ENCODE peak calls at places on chromosome 5, in five cellular contexts. V is neuronal stem cell, I is H9, P is H1, Q is mesenchymal stem cell. O is an unnamed sample.

GRCh38 chr5:17918373-17919104 is 284.3 kb downstream of the TAF11L14 start:
- DNase-seq in V (no peak), I (peak), P (peak), Q (no peak), O (no peak)

GRCh38 chr5:145718956-145719355 is 116.2 kb downstream of the PRELID2 start:
- DNase-seq in V (no peak), I (no peak), P (no peak), Q (peak), O (peak)

GRCh38 chr5:138929571-138929955 is 54.4 kb upstream of the LRRTM2 start:
- DNase-seq in V (no peak), I (no peak), P (no peak), Q (no peak), O (no peak)

GRCh38 chr5:178074266-178074952 is 38.9 kb upstream of the N4BP3 start:
- DNase-seq in V (no peak), I (no peak), P (no peak), Q (no peak), O (no peak)

GRCh38 chr5:152689275-152689711 is 284.2 kb upstream of the NMUR2 start:
- DNase-seq in V (no peak), I (peak), P (no peak), Q (no peak), O (no peak)

GRCh38 chr5:17928571-17928970 is 294.3 kb downstream of the TAF11L14 start:
- DNase-seq in V (no peak), I (no peak), P (no peak), Q (no peak), O (no peak)

GRCh38 chr5:123597018-123597417 is 85.0 kb downstream of the CSNK1G3 start:
- DNase-seq in V (no peak), I (no peak), P (no peak), Q (no peak), O (no peak)

GRCh38 chr5:52725065-52725746 is 62.5 kb upstream of the ITGA1 start:
- DNase-seq in V (no peak), I (no peak), P (no peak), Q (peak), O (peak)

GRCh38 chr5:158642852-158643251 is 456.9 kb downstream of the EBF1 start:
- DNase-seq in V (no peak), I (no peak), P (no peak), Q (no peak), O (no peak)

GRCh38 chr5:141617682-141618029 is 1.1 kb downstream of the DIAPH1 start:
- DNase-seq in V (no peak), I (no peak), P (no peak), Q (peak), O (no peak)

GRCh38 chr5:83029912-83030311 is 47.3 kb downstream of the TMEM167A start:
- DNase-seq in V (no peak), I (no peak), P (no peak), Q (peak), O (peak)

GRCh38 chr5:170275376-170275994 is 22.1 kb downstream of the LCP2 start:
- DNase-seq in V (no peak), I (no peak), P (no peak), Q (no peak), O (no peak)

GRCh38 chr5:4976918-4977317 is 163.2 kb upstream of the ADAMTS16 start:
- DNase-seq in V (no peak), I (no peak), P (no peak), Q (no peak), O (no peak)

GRCh38 chr5:88727705-88728313 is 155.2 kb downstream of the MEF2C start:
- DNase-seq in V (no peak), I (no peak), P (no peak), Q (peak), O (peak)

GRCh38 chr5:22431406-22431805 is 421.7 kb downstream of the CDH12 start:
- DNase-seq in V (no peak), I (no peak), P (no peak), Q (no peak), O (no peak)

GRCh38 chr5:74608754-74609576 is 31.6 kb downstream of the ENC1 start:
- DNase-seq in V (no peak), I (no peak), P (no peak), Q (no peak), O (peak)

GRCh38 chr5:107594253-107595045 is 76.3 kb downstream of the EFNA5 start:
- DNase-seq in V (no peak), I (no peak), P (no peak), Q (no peak), O (no peak)

GRCh38 chr5:175889910-175890684 is 18.7 kb downstream of the CPLX2 start:
- DNase-seq in V (no peak), I (no peak), P (no peak), Q (no peak), O (peak)

GRCh38 chr5:159877894-159878448 is 38.3 kb upstream of the ADRA1B start:
- DNase-seq in V (no peak), I (no peak), P (no peak), Q (no peak), O (no peak)

GRCh38 chr5:133230823-133231578 is 179.2 kb downstream of the HSPA4 start:
- DNase-seq in V (no peak), I (no peak), P (no peak), Q (no peak), O (no peak)

GRCh38 chr5:33494476-33494875 is 53.7 kb downstream of the TARS1 start:
- DNase-seq in V (no peak), I (no peak), P (no peak), Q (no peak), O (no peak)

GRCh38 chr5:181222630-181223040 is 446 bp upstream of the TRIM41 start:
- DNase-seq in V (no peak), I (no peak), P (no peak), Q (peak), O (no peak)
- H4K8ac ChIP-seq in V (no peak), I (no peak), P (no peak), Q (peak), O (peak)

GRCh38 chr5:179288809-179289185 is 56.5 kb downstream of the ADAMTS2 start:
- DNase-seq in V (no peak), I (no peak), P (no peak), Q (no peak), O (no peak)
- H2BK120ac ChIP-seq in V (peak), I (no peak), P (no peak), Q (no peak), O (no peak)

GRCh38 chr5:76547242-76547890 is 75.8 kb downstream of the F2RL2 start:
- DNase-seq in V (no peak), I (no peak), P (no peak), Q (peak), O (no peak)

GRCh38 chr5:76548525-76549229 is 74.5 kb downstream of the F2RL2 start:
- DNase-seq in V (no peak), I (no peak), P (no peak), Q (no peak), O (no peak)

GRCh38 chr5:76545184-76545583 is 78.0 kb downstream of the F2RL2 start:
- DNase-seq in V (no peak), I (no peak), P (no peak), Q (no peak), O (no peak)

GRCh38 chr5:76547891-76548524 is 75.2 kb downstream of the F2RL2 start:
- DNase-seq in V (no peak), I (no peak), P (no peak), Q (no peak), O (no peak)

DNA sequence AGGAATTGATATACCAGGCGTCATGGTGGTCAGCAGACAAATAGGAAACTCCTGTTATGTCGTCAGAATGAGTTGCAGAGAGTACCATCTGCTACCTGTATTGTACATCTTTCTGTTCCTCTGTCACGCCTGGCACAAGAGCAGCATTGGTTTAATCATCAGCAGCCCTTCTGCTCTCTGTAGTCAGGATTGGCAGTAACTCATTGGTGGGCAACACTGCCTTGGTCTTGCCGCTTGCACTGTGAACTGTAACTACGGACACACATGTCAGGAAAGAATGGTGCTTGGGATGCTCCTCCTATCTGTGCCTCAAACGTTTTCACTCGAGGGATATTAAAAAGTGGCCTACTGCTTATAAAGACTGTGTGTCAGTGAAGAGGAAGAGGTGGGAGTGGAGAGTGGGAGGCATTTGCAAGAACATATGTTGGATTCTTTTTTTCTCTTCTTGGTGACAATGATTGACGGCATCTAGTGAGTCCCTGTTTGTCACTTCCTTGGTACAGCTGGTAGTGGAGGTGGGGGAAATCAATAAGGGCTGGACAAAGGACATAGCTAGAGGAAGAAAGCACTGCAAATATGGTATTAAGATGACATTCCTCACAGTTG is 76.6 kb downstream of the F2RL2 start:
- DNase-seq in V (no peak), I (no peak), P (no peak), Q (no peak), O (no peak)
- H3K14ac ChIP-seq in V (no peak), I (no peak), P (no peak), Q (no peak), O (no peak)

GRCh38 chr5:174573210-174574014 is 151.0 kb upstream of the MSX2 start:
- DNase-seq in V (no peak), I (no peak), P (no peak), Q (no peak), O (peak)
- H4K8ac ChIP-seq in V (no peak), I (no peak), P (no peak), Q (no peak), O (peak)

GRCh38 chr5:126066795-126067321 is 356.4 kb upstream of the GRAMD2B start:
- DNase-seq in V (no peak), I (no peak), P (no peak), Q (peak), O (no peak)

GRCh38 chr5:126069329-126069728 is 353.9 kb upstream of the GRAMD2B start:
- DNase-seq in V (no peak), I (no peak), P (no peak), Q (no peak), O (no peak)

GRCh38 chr5:126067404-126067803 is 355.8 kb upstream of the GRAMD2B start:
- DNase-seq in V (no peak), I (no peak), P (no peak), Q (no peak), O (no peak)

GRCh38 chr5:126074538-126074937 is 348.7 kb upstream of the GRAMD2B start:
- DNase-seq in V (no peak), I (no peak), P (no peak), Q (no peak), O (no peak)

DNA sequence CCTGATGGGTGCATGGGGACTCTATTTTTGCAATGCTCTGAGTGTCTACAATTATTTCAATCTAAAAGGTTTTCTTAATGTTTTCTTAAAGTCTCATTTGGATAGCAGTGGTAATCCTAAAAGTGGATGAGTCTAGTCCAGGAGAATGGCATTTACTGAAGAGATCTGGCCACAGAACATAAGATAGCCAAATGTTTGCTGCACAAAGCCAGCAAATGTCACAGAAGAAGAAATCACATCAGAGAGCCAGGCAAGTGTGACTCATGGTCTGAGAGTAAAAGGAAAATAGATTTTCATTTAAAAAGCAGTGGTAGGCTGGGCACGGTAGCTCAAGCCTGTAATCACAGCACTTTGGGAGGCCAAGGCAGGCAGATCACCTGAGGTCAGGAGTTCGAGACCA is 352.7 kb upstream of the GRAMD2B start:
- DNase-seq in V (no peak), I (no peak), P (no peak), Q (no peak), O (no peak)
- H2BK120ac ChIP-seq in V (no peak), I (no peak), P (no peak), Q (no peak), O (no peak)

O was measured in IMR-90.